ENCODE peak calls at places on chromosomes 6 and 20, in four cellular contexts. Y is epithelial cell of esophagus, U is neural crest cell, W is hepatocyte. V is an unnamed sample.

GRCh38 chr6:91715171-91715805 is 1128.4 kb upstream of the MAP3K7 start:
- DNase-seq in Y (peak), U (no peak), W (no peak), V (no peak)

GRCh38 chr6:11224252-11224965 is 8.1 kb downstream of the NEDD9 start:
- DNase-seq in W (no peak), Y (no peak), U (no peak), V (no peak)

GRCh38 chr20:53176133-53176532 is 204.0 kb downstream of the TSHZ2 start:
- DNase-seq in Y (no peak), U (no peak), W (no peak), V (no peak)

GRCh38 chr6:140076078-140076477 is 701.6 kb upstream of the CITED2 start:
- DNase-seq in W (no peak), U (no peak), Y (no peak), V (no peak)

GRCh38 chr20:35823147-35823546 is 51.3 kb downstream of the PHF20 start:
- DNase-seq in W (no peak), U (no peak), Y (no peak), V (no peak)

GRCh38 chr6:136103763-136104311 is 146.3 kb downstream of the MTFR2 start:
- DNase-seq in U (no peak), Y (no peak), W (peak), V (peak)

GRCh38 chr6:42021847-42022754 is 28.2 kb upstream of the TAF8 start:
- DNase-seq in Y (no peak), U (no peak), W (no peak), V (no peak)

GRCh38 chr6:21587925-21588811 is 5.4 kb upstream of the SOX4 start:
- DNase-seq in W (peak), Y (peak), U (peak), V (peak)

GRCh38 chr20:20549699-20550098 is 162.7 kb downstream of the RALGAPA2 start:
- DNase-seq in W (peak), Y (peak), U (no peak), V (no peak)

GRCh38 chr20:24605937-24606455 is 136.6 kb downstream of the SYNDIG1 start:
- DNase-seq in U (no peak), W (no peak), Y (no peak), V (no peak)

GRCh38 chr6:43402819-43403218 is 24.5 kb upstream of the ABCC10 start:
- DNase-seq in W (no peak), Y (no peak), U (no peak), V (no peak)

GRCh38 chr6:3039384-3039783 is 28.9 kb upstream of the RIPK1 start:
- DNase-seq in Y (no peak), W (no peak), U (no peak), V (no peak)

GRCh38 chr20:58420798-58421496 is 31.9 kb downstream of the VAPB start:
- DNase-seq in W (no peak), Y (peak), U (no peak), V (no peak)

GRCh38 chr20:63315240-63315981 is 22.4 kb downstream of the COL20A1 start:
- DNase-seq in W (no peak), Y (no peak), U (no peak), V (no peak)

GRCh38 chr6:150606258-150607043 is 6.8 kb downstream of the PLEKHG1 start:
- DNase-seq in W (no peak), U (no peak), Y (no peak), V (no peak)

GRCh38 chr20:56987992-56988391 is 278.4 kb downstream of the BMP7 start:
- DNase-seq in Y (no peak), U (no peak), W (peak), V (no peak)

GRCh38 chr6:108453601-108454157 is 107.0 kb upstream of the FOXO3 start:
- DNase-seq in W (no peak), U (no peak), Y (peak), V (no peak)

GRCh38 chr6:145875496-145876244 is 61.1 kb upstream of the FBXO30 start:
- DNase-seq in Y (no peak), U (no peak), W (no peak), V (no peak)

GRCh38 chr20:63363013-63363957 is 2.1 kb upstream of the CHRNA4 start:
- DNase-seq in U (no peak), Y (no peak), W (no peak), V (no peak)

GRCh38 chr6:169237496-169238134 is 16.0 kb downstream of the THBS2 start:
- DNase-seq in U (no peak), W (no peak), Y (no peak), V (no peak)

GRCh38 chr6:138736640-138737039 is 36.9 kb upstream of the CCDC28A start:
- DNase-seq in U (no peak), Y (no peak), W (no peak), V (no peak)

GRCh38 chr6:44942201-44942600 is 385.9 kb upstream of the RUNX2 start:
- DNase-seq in Y (peak), W (no peak), U (no peak), V (no peak)

GRCh38 chr20:13694420-13695150 is 55.9 kb upstream of the TASP1 start:
- DNase-seq in U (no peak), Y (no peak), W (no peak), V (no peak)

GRCh38 chr20:31956556-31957220 is 4.8 kb upstream of the PDRG1 start:
- DNase-seq in U (no peak), W (no peak), Y (no peak), V (no peak)

GRCh38 chr6:166381381-166381732 is 1.4 kb downstream of the MPC1 start:
- DNase-seq in Y (no peak), U (no peak), W (no peak), V (no peak)

GRCh38 chr6:11213305-11214106 is 19.0 kb downstream of the NEDD9 start:
- DNase-seq in U (no peak), Y (no peak), W (no peak), V (no peak)

GRCh38 chr20:45631184-45631583 is at the start of gene WFDC9:
- DNase-seq in W (no peak), Y (no peak), U (no peak), V (no peak)

GRCh38 chr20:47088339-47088738 is 193.7 kb downstream of the EYA2 start:
- DNase-seq in U (no peak), W (peak), Y (no peak), V (no peak)

GRCh38 chr20:48528346-48528745 is 299.5 kb downstream of the PREX1 start:
- DNase-seq in U (no peak), Y (no peak), W (no peak), V (no peak)

GRCh38 chr6:7697820-7698623 is 27.9 kb upstream of the BMP6 start:
- DNase-seq in U (no peak), Y (peak), W (peak), V (no peak)

GRCh38 chr20:57464642-57465211 is 60.2 kb downstream of the CTCFL start:
- DNase-seq in W (peak), U (no peak), Y (peak), V (no peak)

GRCh38 chr20:47320990-47321805 is 35.3 kb downstream of the ZMYND8 start:
- DNase-seq in U (no peak), Y (peak), W (peak), V (no peak)

GRCh38 chr6:112432853-112433252 is 85.7 kb downstream of the RFPL4B start:
- DNase-seq in Y (no peak), W (no peak), U (no peak), V (no peak)

GRCh38 chr20:50321797-50322480 is 131.3 kb downstream of the CEBPB start:
- DNase-seq in U (no peak), Y (peak), W (no peak), V (no peak)

GRCh38 chr6:33404884-33405283 is 5.9 kb upstream of the PHF1 start:
- DNase-seq in Y (no peak), U (no peak), W (no peak), V (no peak)

GRCh38 chr20:24734139-24734538 is 214.9 kb upstream of the CST7 start:
- DNase-seq in Y (no peak), W (peak), U (no peak), V (peak)